ENCODE peak calls at places on chromosomes 7 and 10, in five cellular contexts. One of them, this sample, is unnamed. For H3K4me1, the result is how much of the 10 kb centered on the place peaks cover.

GRCh38 chr7:116977172-116977571 is 23.9 kb downstream of the ST7 start:
- DNase-seq in thoracic aorta: no peak
- DNase-seq in body of pancreas: no peak
- DNase-seq in pancreas: no peak
- DNase-seq in CD8-positive, alpha-beta memory T cell: no peak
- DNase-seq in this sample: no peak

GRCh38 chr10:27741173-27742091 is 4.2 kb downstream of the MKX start:
- DNase-seq in thoracic aorta: no peak
- DNase-seq in body of pancreas: peak
- DNase-seq in pancreas: peak
- DNase-seq in CD8-positive, alpha-beta memory T cell: no peak
- DNase-seq in this sample: no peak

GRCh38 chr7:92639213-92639896 is 49.2 kb upstream of the FAM133B start:
- DNase-seq in thoracic aorta: no peak
- DNase-seq in body of pancreas: no peak
- DNase-seq in pancreas: no peak
- DNase-seq in CD8-positive, alpha-beta memory T cell: no peak
- DNase-seq in this sample: no peak

GRCh38 chr10:126058507-126058906 is 162.1 kb downstream of the FANK1 start:
- DNase-seq in thoracic aorta: no peak
- DNase-seq in body of pancreas: no peak
- DNase-seq in pancreas: no peak
- DNase-seq in CD8-positive, alpha-beta memory T cell: no peak
- DNase-seq in this sample: no peak

GRCh38 chr10:91153508-91153907 is 67.0 kb upstream of the PCGF5 start:
- DNase-seq in thoracic aorta: no peak
- DNase-seq in body of pancreas: no peak
- DNase-seq in pancreas: peak
- DNase-seq in CD8-positive, alpha-beta memory T cell: no peak
- DNase-seq in this sample: no peak

GRCh38 chr7:143492043-143492471 is 14.4 kb downstream of the TAS2R41 start:
- DNase-seq in thoracic aorta: no peak
- DNase-seq in body of pancreas: no peak
- DNase-seq in pancreas: no peak
- DNase-seq in CD8-positive, alpha-beta memory T cell: no peak
- DNase-seq in this sample: no peak

GRCh38 chr7:47787249-47788069 is 160.8 kb downstream of the PKD1L1 start:
- DNase-seq in thoracic aorta: no peak
- DNase-seq in body of pancreas: no peak
- DNase-seq in pancreas: no peak
- DNase-seq in CD8-positive, alpha-beta memory T cell: no peak
- DNase-seq in this sample: no peak

GRCh38 chr10:26556756-26557640 is 118.9 kb downstream of the APBB1IP start:
- DNase-seq in thoracic aorta: no peak
- DNase-seq in body of pancreas: peak
- DNase-seq in pancreas: no peak
- DNase-seq in CD8-positive, alpha-beta memory T cell: peak
- DNase-seq in this sample: no peak

GRCh38 chr10:11612004-11613001 is 853 bp upstream of the USP6NL start:
- DNase-seq in thoracic aorta: no peak
- DNase-seq in body of pancreas: peak
- DNase-seq in pancreas: no peak
- DNase-seq in CD8-positive, alpha-beta memory T cell: no peak
- DNase-seq in this sample: no peak

GRCh38 chr10:98619446-98619845 is 172.7 kb upstream of the HPS1 start:
- DNase-seq in thoracic aorta: no peak
- DNase-seq in body of pancreas: no peak
- DNase-seq in pancreas: no peak
- DNase-seq in CD8-positive, alpha-beta memory T cell: no peak
- DNase-seq in this sample: no peak

GRCh38 chr10:89889610-89890009 is 188.2 kb downstream of the KIF20B start:
- DNase-seq in thoracic aorta: no peak
- DNase-seq in body of pancreas: no peak
- DNase-seq in pancreas: no peak
- DNase-seq in CD8-positive, alpha-beta memory T cell: no peak
- DNase-seq in this sample: no peak
- H3K4me1 ChIP-seq in thoracic aorta: under half
- H3K4me1 ChIP-seq in body of pancreas: under half
- H3K4me1 ChIP-seq in pancreas: under half
- H3K4me1 ChIP-seq in CD8-positive, alpha-beta memory T cell: under half
- H3K4me1 ChIP-seq in this sample: under half

GRCh38 chr10:123149162-123149567 is 1.2 kb downstream of the HMX2 start:
- DNase-seq in thoracic aorta: no peak
- DNase-seq in body of pancreas: no peak
- DNase-seq in pancreas: no peak
- DNase-seq in CD8-positive, alpha-beta memory T cell: no peak
- DNase-seq in this sample: no peak

GRCh38 chr10:123150229-123150985 is 2.5 kb downstream of the HMX2 start:
- DNase-seq in thoracic aorta: no peak
- DNase-seq in body of pancreas: no peak
- DNase-seq in pancreas: peak
- DNase-seq in CD8-positive, alpha-beta memory T cell: no peak
- DNase-seq in this sample: no peak

GRCh38 chr10:123148414-123149161 is 652 bp downstream of the HMX2 start:
- DNase-seq in thoracic aorta: no peak
- DNase-seq in body of pancreas: no peak
- DNase-seq in pancreas: peak
- DNase-seq in CD8-positive, alpha-beta memory T cell: no peak
- DNase-seq in this sample: no peak

GRCh38 chr10:123150986-123151738 is 3.0 kb upstream of the BUB3 start:
- DNase-seq in thoracic aorta: no peak
- DNase-seq in body of pancreas: peak
- DNase-seq in pancreas: no peak
- DNase-seq in CD8-positive, alpha-beta memory T cell: no peak
- DNase-seq in this sample: no peak

DNA sequence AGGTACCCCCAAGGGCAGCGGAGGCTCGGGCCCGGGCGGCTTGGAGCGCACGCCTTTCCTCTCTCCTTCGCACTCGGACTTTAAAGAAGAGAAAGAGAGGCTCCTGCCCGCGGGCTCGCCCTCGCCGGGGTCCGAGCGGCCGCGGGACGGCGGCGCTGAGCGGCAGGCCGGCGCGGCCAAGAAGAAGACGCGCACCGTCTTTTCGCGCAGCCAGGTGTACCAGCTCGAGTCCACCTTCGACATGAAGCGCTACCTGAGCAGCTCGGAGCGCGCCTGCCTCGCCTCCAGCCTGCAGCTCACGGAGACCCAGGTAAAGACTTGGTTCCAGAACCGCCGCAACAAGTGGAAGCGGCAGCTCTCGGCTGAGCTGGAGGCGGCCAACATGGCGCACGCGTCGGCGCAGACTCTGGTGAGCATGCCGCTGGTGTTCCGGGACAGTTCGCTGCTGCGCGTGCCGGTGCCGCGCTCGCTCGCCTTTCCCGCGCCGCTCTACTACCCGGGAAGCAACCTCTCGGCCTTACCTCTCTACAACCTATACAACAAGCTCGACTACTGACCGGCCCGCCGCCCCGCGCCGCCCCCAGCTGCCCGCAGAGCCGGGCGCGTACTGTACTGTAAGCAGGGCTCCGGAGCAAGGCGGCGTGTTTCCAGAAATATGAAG is 1.8 kb downstream of the HMX2 start:
- DNase-seq in thoracic aorta: no peak
- DNase-seq in body of pancreas: peak
- DNase-seq in pancreas: peak
- DNase-seq in CD8-positive, alpha-beta memory T cell: no peak
- DNase-seq in this sample: no peak
- H3K4me3 ChIP-seq in thoracic aorta: peak
- H3K4me3 ChIP-seq in body of pancreas: no peak
- H3K4me3 ChIP-seq in pancreas: peak
- H3K4me3 ChIP-seq in CD8-positive, alpha-beta memory T cell: peak
- H3K4me3 ChIP-seq in this sample: peak

GRCh38 chr10:45375716-45376231 is 1.8 kb downstream of the ALOX5 start:
- DNase-seq in thoracic aorta: no peak
- DNase-seq in body of pancreas: no peak
- DNase-seq in pancreas: no peak
- DNase-seq in CD8-positive, alpha-beta memory T cell: no peak
- DNase-seq in this sample: no peak
- H3K4me1 ChIP-seq in thoracic aorta: under half
- H3K4me1 ChIP-seq in body of pancreas: under half
- H3K4me1 ChIP-seq in pancreas: under half
- H3K4me1 ChIP-seq in CD8-positive, alpha-beta memory T cell: under half
- H3K4me1 ChIP-seq in this sample: under half

DNA sequence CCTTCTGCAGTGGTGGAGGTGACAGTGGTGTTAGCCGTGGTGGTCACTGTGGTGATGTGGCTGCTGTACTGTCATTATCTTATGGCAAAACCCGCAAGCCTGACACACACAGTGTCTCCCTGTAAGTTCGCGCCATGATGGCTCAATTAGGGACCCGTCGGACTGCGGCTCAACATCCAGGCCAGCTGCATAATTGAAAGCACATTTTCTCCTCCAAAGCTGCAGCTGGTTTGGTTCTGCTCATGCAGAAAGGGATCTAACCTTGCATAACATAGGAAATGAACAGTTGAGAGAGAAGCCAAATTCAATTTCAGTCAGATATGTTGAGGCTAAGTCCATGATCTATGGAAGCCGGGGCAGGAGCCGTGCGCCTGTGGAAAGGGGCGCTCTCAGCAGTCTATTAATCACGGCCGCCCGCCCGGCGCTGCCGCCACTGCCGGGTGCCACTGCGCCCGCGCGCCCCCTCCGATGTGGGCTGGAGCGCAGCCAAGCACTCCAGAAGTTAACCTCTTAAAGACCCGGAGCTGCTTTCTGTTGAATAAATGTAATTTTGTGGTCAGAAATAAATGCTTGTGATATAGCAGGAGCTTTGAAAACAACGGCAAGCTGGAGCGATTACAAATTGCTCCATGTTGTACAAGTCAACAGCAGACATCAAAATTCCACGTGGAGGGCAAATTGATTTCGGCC is 227.7 kb downstream of the CUX1 start:
- DNase-seq in thoracic aorta: no peak
- DNase-seq in body of pancreas: peak
- DNase-seq in pancreas: no peak
- DNase-seq in CD8-positive, alpha-beta memory T cell: no peak
- DNase-seq in this sample: no peak
- H3K4me3 ChIP-seq in thoracic aorta: peak
- H3K4me3 ChIP-seq in body of pancreas: no peak
- H3K4me3 ChIP-seq in pancreas: no peak
- H3K4me3 ChIP-seq in CD8-positive, alpha-beta memory T cell: no peak
- H3K4me3 ChIP-seq in this sample: no peak

GRCh38 chr7:5437348-5437892 is 13.8 kb upstream of the TNRC18 start:
- DNase-seq in thoracic aorta: no peak
- DNase-seq in body of pancreas: no peak
- DNase-seq in pancreas: no peak
- DNase-seq in CD8-positive, alpha-beta memory T cell: no peak
- DNase-seq in this sample: no peak
- H3K4me1 ChIP-seq in thoracic aorta: under half
- H3K4me1 ChIP-seq in body of pancreas: under half
- H3K4me1 ChIP-seq in pancreas: under half
- H3K4me1 ChIP-seq in CD8-positive, alpha-beta memory T cell: under half
- H3K4me1 ChIP-seq in this sample: under half

GRCh38 chr10:3066317-3066931 is 924 bp upstream of the PFKP start:
- DNase-seq in thoracic aorta: no peak
- DNase-seq in body of pancreas: no peak
- DNase-seq in pancreas: peak
- DNase-seq in CD8-positive, alpha-beta memory T cell: no peak
- DNase-seq in this sample: no peak
- H3K4me3 ChIP-seq in thoracic aorta: peak
- H3K4me3 ChIP-seq in body of pancreas: no peak
- H3K4me3 ChIP-seq in pancreas: peak
- H3K4me3 ChIP-seq in CD8-positive, alpha-beta memory T cell: no peak
- H3K4me3 ChIP-seq in this sample: peak

GRCh38 chr10:14548474-14548873 is 217.8 kb upstream of the FRMD4A start:
- DNase-seq in thoracic aorta: no peak
- DNase-seq in body of pancreas: no peak
- DNase-seq in pancreas: no peak
- DNase-seq in CD8-positive, alpha-beta memory T cell: no peak
- DNase-seq in this sample: no peak

GRCh38 chr10:14550471-14550941 is 219.8 kb upstream of the FRMD4A start:
- DNase-seq in thoracic aorta: no peak
- DNase-seq in body of pancreas: no peak
- DNase-seq in pancreas: no peak
- DNase-seq in CD8-positive, alpha-beta memory T cell: no peak
- DNase-seq in this sample: no peak

GRCh38 chr10:14547826-14548225 is 217.1 kb upstream of the FRMD4A start:
- DNase-seq in thoracic aorta: no peak
- DNase-seq in body of pancreas: no peak
- DNase-seq in pancreas: no peak
- DNase-seq in CD8-positive, alpha-beta memory T cell: no peak
- DNase-seq in this sample: no peak

GRCh38 chr10:14548970-14549369 is 218.2 kb upstream of the FRMD4A start:
- DNase-seq in thoracic aorta: no peak
- DNase-seq in body of pancreas: no peak
- DNase-seq in pancreas: no peak
- DNase-seq in CD8-positive, alpha-beta memory T cell: no peak
- DNase-seq in this sample: no peak

DNA sequence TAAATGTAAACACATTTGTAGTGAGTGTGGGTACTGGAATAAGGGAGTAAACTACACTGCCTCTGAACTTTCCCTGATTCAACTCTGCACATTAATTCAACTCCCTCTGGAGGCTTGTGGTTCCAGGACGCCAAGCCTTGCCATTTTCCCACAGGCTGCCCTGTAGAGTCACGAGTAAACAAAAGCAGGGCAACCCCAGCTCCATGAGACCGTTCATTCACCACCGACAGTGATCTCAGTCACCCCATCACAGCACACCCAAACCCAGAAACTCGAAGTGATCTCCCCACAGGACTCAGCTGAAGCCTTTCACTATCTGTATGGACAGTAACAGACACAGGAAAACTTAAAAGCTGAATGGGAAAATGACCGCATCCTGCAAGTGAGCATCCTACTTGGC is 218.8 kb upstream of the FRMD4A start:
- DNase-seq in thoracic aorta: no peak
- DNase-seq in body of pancreas: no peak
- DNase-seq in pancreas: no peak
- DNase-seq in CD8-positive, alpha-beta memory T cell: no peak
- DNase-seq in this sample: no peak
- H3K4me1 ChIP-seq in thoracic aorta: under half
- H3K4me1 ChIP-seq in body of pancreas: under half
- H3K4me1 ChIP-seq in pancreas: under half
- H3K4me1 ChIP-seq in CD8-positive, alpha-beta memory T cell: half or more
- H3K4me1 ChIP-seq in this sample: under half

DNA sequence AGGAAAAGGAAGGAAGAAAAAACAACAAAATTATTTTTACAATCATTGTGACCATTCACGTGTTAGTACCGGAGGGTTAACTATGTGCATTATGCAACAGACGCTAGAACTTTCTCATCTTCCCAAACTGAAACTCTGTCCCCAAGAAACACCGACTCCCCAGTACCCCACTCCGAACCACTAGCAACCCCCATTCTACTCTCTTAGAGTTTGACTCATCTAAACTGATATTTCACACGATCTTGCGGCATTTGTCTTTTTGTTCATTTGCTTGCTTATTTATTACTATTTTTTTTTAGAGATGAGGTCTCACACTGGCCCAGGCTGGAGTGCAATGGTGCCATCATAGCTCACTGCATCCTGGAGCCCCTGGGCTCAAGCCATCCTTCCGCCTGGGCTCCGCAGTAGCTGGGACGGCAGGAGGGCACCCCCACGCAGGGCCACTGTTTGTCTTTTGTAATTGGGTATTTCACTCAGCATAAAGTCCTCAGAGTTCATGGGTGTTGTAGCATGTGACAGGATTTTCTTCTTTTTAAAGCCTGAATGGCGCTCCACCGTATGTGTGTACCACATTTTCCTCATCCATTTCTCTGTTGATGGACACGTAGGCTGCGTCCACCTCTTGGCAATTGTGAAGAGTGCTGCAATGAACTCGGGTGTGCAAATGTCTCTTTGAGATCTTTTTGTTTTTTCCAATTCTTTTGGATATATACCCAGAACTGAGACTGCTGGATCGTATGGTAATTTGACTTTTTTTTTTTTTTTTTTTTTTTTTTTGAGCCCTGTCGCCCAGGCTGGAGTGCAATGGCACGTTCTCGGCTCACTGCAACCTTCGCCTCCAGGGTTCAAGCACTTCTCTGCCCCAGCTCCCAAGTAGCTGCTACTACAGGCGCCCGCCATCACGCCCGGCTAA is 9.5 kb downstream of the MNX1 start:
- DNase-seq in thoracic aorta: no peak
- DNase-seq in body of pancreas: no peak
- DNase-seq in pancreas: no peak
- DNase-seq in CD8-positive, alpha-beta memory T cell: no peak
- DNase-seq in this sample: no peak
- H3K4me3 ChIP-seq in thoracic aorta: peak
- H3K4me3 ChIP-seq in body of pancreas: peak
- H3K4me3 ChIP-seq in pancreas: peak
- H3K4me3 ChIP-seq in CD8-positive, alpha-beta memory T cell: no peak
- H3K4me3 ChIP-seq in this sample: peak

This sample was measured in naive thymus-derived CD4-positive, alpha-beta T cell.